ENCODE peak calls at places on chromosomes 3 and 15, in ten cellular contexts. J, X, B, Q, R, Y, S, V, N and O are unnamed samples.

GRCh38 chr15:74725845-74726773 is 781 bp upstream of the CYP1A1 start:
- DNase-seq in V (no peak), B (no peak), J (no peak), Y (peak), X (peak), R (peak), S (peak), Q (peak), N (peak), O (peak)

GRCh38 chr3:140294058-140294457 is 359.1 kb downstream of the CLSTN2 start:
- DNase-seq in V (no peak), S (no peak), R (no peak), N (no peak), Y (no peak), Q (no peak), B (no peak), J (no peak), X (no peak), O (no peak)

GRCh38 chr15:28927043-28927442 is 41.3 kb downstream of the APBA2 start:
- DNase-seq in Y (no peak), V (no peak), B (no peak), Q (no peak), X (no peak), N (no peak), S (no peak), R (no peak), J (no peak), O (no peak)

GRCh38 chr3:4976109-4976508 is 3.1 kb upstream of the BHLHE40 start:
- DNase-seq in Q (no peak), R (no peak), Y (peak), N (peak), B (no peak), X (peak), S (peak), J (no peak), V (no peak), O (peak)

GRCh38 chr3:19213608-19214220 is 65.4 kb downstream of the KCNH8 start:
- DNase-seq in B (no peak), J (no peak), Y (no peak), Q (no peak), V (no peak), S (peak), R (no peak), X (no peak), N (no peak), O (no peak)

GRCh38 chr3:153051427-153052095 is 110.5 kb upstream of the RAP2B start:
- DNase-seq in R (no peak), B (no peak), S (peak), X (no peak), V (no peak), Y (no peak), Q (no peak), N (no peak), J (no peak), O (peak)

GRCh38 chr3:110886514-110886913 is 185.1 kb upstream of the NECTIN3 start:
- DNase-seq in N (no peak), Y (no peak), R (no peak), V (no peak), Q (no peak), X (no peak), J (no peak), S (no peak), B (no peak), O (no peak)

GRCh38 chr3:13548696-13549512 is at the start of gene FBLN2:
- DNase-seq in V (no peak), S (no peak), Q (no peak), N (peak), R (peak), B (no peak), X (peak), Y (no peak), J (no peak), O (peak)

GRCh38 chr3:189773056-189773455 is 141.9 kb downstream of the TP63 start:
- DNase-seq in N (no peak), V (no peak), X (no peak), B (no peak), Y (no peak), J (peak), Q (no peak), S (peak), R (no peak), O (peak)

GRCh38 chr3:11306815-11307589 is 34.8 kb downstream of the ATG7 start:
- DNase-seq in N (no peak), B (no peak), X (no peak), V (no peak), R (no peak), J (no peak), S (no peak), Y (no peak), Q (no peak), O (peak)

GRCh38 chr3:141486735-141487418 is at the start of gene RASA2:
- DNase-seq in Y (peak), X (peak), R (peak), B (peak), J (no peak), N (peak), Q (peak), V (no peak), S (peak), O (peak)

GRCh38 chr3:49054344-49054862 is 25.2 kb upstream of the IMPDH2 start:
- DNase-seq in Y (no peak), B (no peak), J (no peak), S (no peak), Q (no peak), V (no peak), N (no peak), X (no peak), R (no peak), O (no peak)

GRCh38 chr3:13292371-13292770 is 127.8 kb downstream of the NUP210 start:
- DNase-seq in R (no peak), S (no peak), N (no peak), X (no peak), J (no peak), Q (no peak), V (no peak), B (no peak), Y (no peak), O (no peak)

GRCh38 chr3:14392803-14393319 is 9.5 kb upstream of the SLC6A6 start:
- DNase-seq in Q (no peak), V (no peak), J (no peak), B (no peak), X (no peak), R (no peak), N (no peak), Y (no peak), S (no peak), O (no peak)

GRCh38 chr3:127753898-127754410 is 68.4 kb downstream of the MGLL start:
- DNase-seq in X (no peak), B (no peak), S (no peak), R (no peak), Q (no peak), Y (no peak), V (no peak), J (no peak), N (no peak), O (no peak)

GRCh38 chr15:98580577-98580976 is 67.8 kb upstream of the IGF1R start:
- DNase-seq in S (no peak), N (no peak), V (no peak), Y (no peak), Q (no peak), X (no peak), R (no peak), J (no peak), B (no peak), O (no peak)

GRCh38 chr3:183895296-183895695 is 10.6 kb upstream of the PARL start:
- DNase-seq in N (no peak), J (peak), Y (no peak), R (no peak), X (no peak), Q (no peak), B (no peak), V (no peak), S (peak), O (peak)

GRCh38 chr3:122636697-122637096 is 43.9 kb upstream of the PARP14 start:
- DNase-seq in R (no peak), Q (no peak), Y (no peak), X (no peak), N (no peak), S (no peak), J (no peak), B (no peak), V (no peak), O (no peak)

GRCh38 chr15:63545520-63545919 is 41.1 kb downstream of the USP3 start:
- DNase-seq in B (no peak), J (no peak), V (no peak), Y (no peak), S (no peak), Q (no peak), X (no peak), N (no peak), R (no peak), O (no peak)

GRCh38 chr15:69390575-69390974 is 23.6 kb upstream of the KIF23 start:
- DNase-seq in B (no peak), Y (no peak), R (no peak), S (peak), Q (no peak), X (no peak), V (no peak), J (no peak), N (no peak), O (peak)

GRCh38 chr3:123725652-123726400 is 141.0 kb upstream of the HACD2 start:
- DNase-seq in R (no peak), J (no peak), Q (no peak), Y (no peak), V (no peak), B (no peak), X (no peak), N (no peak), S (no peak), O (peak)

GRCh38 chr3:125967156-125967555 is 1.8 kb upstream of the ROPN1B start:
- DNase-seq in S (peak), B (no peak), N (no peak), Y (no peak), X (no peak), J (no peak), V (no peak), R (no peak), Q (no peak), O (no peak)

GRCh38 chr3:72396899-72397298 is 451.3 kb downstream of the SHQ1 start:
- DNase-seq in Y (no peak), B (no peak), S (no peak), V (no peak), N (no peak), X (no peak), J (no peak), R (no peak), Q (no peak), O (no peak)

GRCh38 chr3:81531256-81531655 is 230.2 kb downstream of the GBE1 start:
- DNase-seq in Y (no peak), R (no peak), Q (no peak), X (no peak), J (no peak), V (no peak), N (no peak), B (no peak), S (no peak), O (no peak)

GRCh38 chr3:113249111-113249510 is 37.8 kb downstream of the BOC start:
- DNase-seq in X (no peak), V (no peak), J (no peak), B (no peak), N (no peak), Y (no peak), Q (no peak), R (no peak), S (peak), O (peak)

GRCh38 chr3:146712826-146713225 is 107.7 kb upstream of the PLSCR5 start:
- DNase-seq in B (no peak), J (no peak), V (no peak), N (no peak), R (no peak), Q (no peak), S (no peak), Y (no peak), X (no peak), O (no peak)

DNA sequence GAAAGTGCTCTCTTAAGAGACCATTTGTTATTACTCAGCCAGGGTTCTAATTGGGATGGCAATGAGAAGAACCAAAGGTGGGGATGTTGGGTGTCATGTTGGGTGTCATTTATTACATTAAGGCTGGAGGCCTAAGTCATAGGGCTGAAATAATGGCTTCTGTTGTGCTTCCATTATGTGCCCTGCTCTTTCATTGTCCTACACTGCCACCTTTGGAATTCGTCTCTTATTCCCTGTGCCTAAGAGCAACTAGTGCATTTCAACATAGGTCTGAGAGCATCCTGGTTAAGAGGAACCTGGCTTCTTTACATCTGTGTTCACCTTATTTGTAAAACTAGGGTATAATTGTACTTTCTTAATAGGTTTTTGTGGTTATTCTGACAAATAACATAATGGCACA is 32.2 kb downstream of the RIOX2 start:
- DNase-seq in J (no peak), R (no peak), Y (no peak), N (no peak), X (no peak), V (no peak), Q (no peak), S (peak), B (no peak), O (no peak)
- TF ChIP-seq CTCF in J (no peak), R (no peak), Y (no peak), N (peak), X (peak), V (no peak), Q (no peak), S (peak), B (no peak), O (no peak)

DNA sequence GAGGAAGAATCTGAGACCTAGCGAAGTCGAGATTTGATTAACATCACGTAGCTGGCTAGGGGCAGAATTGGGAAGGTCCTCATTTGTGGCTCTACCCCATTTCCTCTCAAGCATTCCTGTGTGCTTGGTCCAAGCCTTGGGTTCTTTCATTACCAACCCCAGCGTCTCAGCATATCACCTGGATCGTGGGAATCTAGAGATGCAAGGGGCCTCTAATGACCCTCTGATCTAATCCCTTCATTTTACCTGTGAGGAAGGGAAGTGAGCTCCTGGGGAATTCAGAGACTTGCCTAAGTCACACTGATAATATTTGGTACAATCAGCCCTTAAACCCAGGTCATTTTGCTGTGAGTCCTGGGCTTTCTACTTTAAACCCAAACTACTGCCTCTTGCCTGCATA is 2.0 kb downstream of the GPR87 start:
- DNase-seq in X (no peak), J (no peak), Q (no peak), B (no peak), V (no peak), S (no peak), R (no peak), N (no peak), Y (no peak), O (no peak)
- H3K4me3 ChIP-seq in X (no peak), J (no peak), Q (no peak), B (no peak), V (no peak), S (peak), R (no peak), N (no peak), Y (no peak), O (no peak)

GRCh38 chr3:52770581-52771333 is at the start of gene NEK4:
- DNase-seq in N (peak), B (peak), X (peak), Q (peak), J (peak), R (peak), S (peak), V (peak), Y (peak), O (peak)
- H3K27ac ChIP-seq in N (peak), B (peak), X (peak), Q (peak), J (no peak), R (peak), S (peak), V (peak), Y (peak), O (peak)

GRCh38 chr3:47420511-47421484 is 40.0 kb downstream of the PTPN23 start:
- DNase-seq in S (peak), J (peak), V (peak), R (peak), N (peak), X (peak), Q (peak), Y (peak), B (peak), O (peak)

GRCh38 chr3:47420044-47420430 is 39.2 kb downstream of the PTPN23 start:
- DNase-seq in J (no peak), V (no peak), R (no peak), Q (no peak), Y (no peak), S (no peak), B (no peak), X (no peak), N (no peak), O (peak)

GRCh38 chr3:47419083-47420043 is 38.5 kb downstream of the PTPN23 start:
- DNase-seq in R (no peak), N (no peak), J (no peak), S (no peak), V (no peak), X (no peak), B (no peak), Y (no peak), Q (no peak), O (peak)

GRCh38 chr3:47416041-47416440 is 35.2 kb downstream of the PTPN23 start:
- DNase-seq in Q (no peak), Y (no peak), J (no peak), X (no peak), R (no peak), S (no peak), B (no peak), N (no peak), V (no peak), O (peak)

DNA sequence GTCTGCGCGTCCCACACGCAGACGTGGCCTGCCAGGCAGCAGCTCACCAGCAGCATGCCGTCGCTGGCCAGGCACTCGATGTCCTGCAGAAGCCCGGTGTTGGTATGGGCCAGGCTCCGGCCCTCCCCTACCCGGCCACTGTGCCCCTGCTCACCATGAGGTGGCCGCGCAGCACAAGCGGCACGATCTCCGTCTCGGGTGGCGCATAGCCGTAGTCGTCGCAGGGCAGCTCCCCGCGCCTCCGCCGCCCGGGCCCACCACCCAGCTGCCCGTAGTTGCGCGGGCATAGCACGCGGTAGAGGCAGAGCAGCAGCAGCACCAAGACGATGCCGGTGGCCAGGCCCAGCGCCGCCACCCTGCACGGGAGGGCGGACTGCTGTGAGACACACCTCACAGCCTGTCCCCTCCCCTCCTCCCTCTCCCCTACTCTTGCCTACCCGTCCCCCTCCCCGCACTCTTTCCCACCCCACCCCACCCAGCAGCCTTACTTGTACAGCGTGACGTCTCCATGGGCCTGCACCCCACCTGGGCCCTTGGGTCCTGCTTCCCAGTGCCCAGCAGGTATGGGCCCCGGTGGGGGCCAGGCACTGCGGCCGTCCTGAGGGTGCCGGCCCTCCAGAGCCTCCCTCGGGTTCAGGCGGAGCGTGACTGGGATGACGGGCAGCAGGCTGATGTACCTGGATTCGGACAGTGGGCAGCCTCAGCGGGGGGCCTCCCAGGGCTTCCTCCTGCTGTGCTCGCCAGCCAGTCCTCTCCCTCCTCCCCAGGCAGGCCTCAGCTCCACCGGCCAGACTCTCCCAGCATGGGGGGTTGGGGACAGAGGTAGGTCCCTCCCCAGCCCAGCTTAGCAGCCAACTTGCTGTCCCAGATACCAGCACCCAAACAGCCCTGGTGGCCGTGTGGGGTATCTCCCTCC is 37.6 kb downstream of the PTPN23 start:
- DNase-seq in Q (no peak), S (no peak), R (no peak), N (no peak), X (no peak), J (no peak), B (no peak), V (no peak), Y (no peak), O (peak)
- TF ChIP-seq CTCF in Q (no peak), S (peak), R (no peak), N (no peak), X (no peak), J (peak), B (no peak), V (no peak), Y (no peak), O (peak)